ENCODE peak calls at places on chromosomes 13 and 19, in four cellular contexts. One of them, this sample, is unnamed.

GRCh38 chr13:74528751-74529513 is 394.7 kb upstream of the KLF12 start:
- DNase-seq in non-pigmented ciliary epithelial cell: no peak
- DNase-seq in breast epithelium: no peak
- DNase-seq in COR-L47: no peak
- DNase-seq in this sample: no peak

GRCh38 chr13:111503905-111504695 is 183.7 kb downstream of the TEX29 start:
- DNase-seq in breast epithelium: peak
- DNase-seq in COR-L47: no peak
- DNase-seq in non-pigmented ciliary epithelial cell: no peak
- DNase-seq in this sample: no peak

GRCh38 chr13:40116008-40116407 is 460.5 kb downstream of the COG6 start:
- DNase-seq in breast epithelium: no peak
- DNase-seq in non-pigmented ciliary epithelial cell: peak
- DNase-seq in COR-L47: no peak
- DNase-seq in this sample: peak

GRCh38 chr13:43786766-43787517 is at the start of gene ENOX1:
- DNase-seq in non-pigmented ciliary epithelial cell: no peak
- DNase-seq in COR-L47: peak
- DNase-seq in breast epithelium: no peak
- DNase-seq in this sample: no peak

GRCh38 chr13:99886706-99887105 is 84.9 kb downstream of the ZIC5 start:
- DNase-seq in non-pigmented ciliary epithelial cell: no peak
- DNase-seq in breast epithelium: no peak
- DNase-seq in COR-L47: no peak
- DNase-seq in this sample: no peak

GRCh38 chr13:37914781-37915391 is 45.3 kb upstream of the TRPC4 start:
- DNase-seq in breast epithelium: no peak
- DNase-seq in COR-L47: no peak
- DNase-seq in non-pigmented ciliary epithelial cell: peak
- DNase-seq in this sample: no peak

GRCh38 chr13:50421457-50422130 is 406.4 kb downstream of the KCNRG start:
- DNase-seq in non-pigmented ciliary epithelial cell: no peak
- DNase-seq in COR-L47: peak
- DNase-seq in breast epithelium: no peak
- DNase-seq in this sample: no peak

GRCh38 chr13:109410868-109411267 is 375.5 kb downstream of the IRS2 start:
- DNase-seq in COR-L47: no peak
- DNase-seq in breast epithelium: no peak
- DNase-seq in non-pigmented ciliary epithelial cell: no peak
- DNase-seq in this sample: no peak

GRCh38 chr13:99314640-99315176 is 7.5 kb upstream of the GPR183 start:
- DNase-seq in non-pigmented ciliary epithelial cell: no peak
- DNase-seq in COR-L47: no peak
- DNase-seq in breast epithelium: no peak
- DNase-seq in this sample: no peak

GRCh38 chr19:47022140-47022536 is 2.5 kb downstream of the NPAS1 start:
- DNase-seq in breast epithelium: no peak
- DNase-seq in non-pigmented ciliary epithelial cell: no peak
- DNase-seq in COR-L47: no peak
- DNase-seq in this sample: no peak

GRCh38 chr13:28607187-28607955 is 51.6 kb upstream of the POMP start:
- DNase-seq in COR-L47: no peak
- DNase-seq in non-pigmented ciliary epithelial cell: no peak
- DNase-seq in breast epithelium: no peak
- DNase-seq in this sample: no peak

GRCh38 chr19:48444129-48444932 is 1.5 kb upstream of the GRWD1 start:
- DNase-seq in non-pigmented ciliary epithelial cell: no peak
- DNase-seq in breast epithelium: no peak
- DNase-seq in COR-L47: no peak
- DNase-seq in this sample: no peak

GRCh38 chr13:75792526-75793187 is 156.5 kb downstream of the LMO7 start:
- DNase-seq in non-pigmented ciliary epithelial cell: no peak
- DNase-seq in COR-L47: no peak
- DNase-seq in breast epithelium: no peak
- DNase-seq in this sample: no peak

GRCh38 chr19:47653856-47654255 is 44.9 kb downstream of the BICRA start:
- DNase-seq in breast epithelium: no peak
- DNase-seq in COR-L47: no peak
- DNase-seq in non-pigmented ciliary epithelial cell: no peak
- DNase-seq in this sample: no peak

GRCh38 chr19:34393629-34394028 is 10.6 kb upstream of the PDCD2L start:
- DNase-seq in breast epithelium: no peak
- DNase-seq in COR-L47: peak
- DNase-seq in non-pigmented ciliary epithelial cell: no peak
- DNase-seq in this sample: no peak

GRCh38 chr19:2798733-2799132 is 13.4 kb downstream of the THOP1 start:
- DNase-seq in breast epithelium: no peak
- DNase-seq in COR-L47: no peak
- DNase-seq in non-pigmented ciliary epithelial cell: no peak
- DNase-seq in this sample: no peak

GRCh38 chr13:49610176-49610575 is 18.1 kb upstream of the ARL11 start:
- DNase-seq in COR-L47: peak
- DNase-seq in non-pigmented ciliary epithelial cell: no peak
- DNase-seq in breast epithelium: no peak
- DNase-seq in this sample: no peak

GRCh38 chr13:113138792-113139551 is 16.4 kb downstream of the F10 start:
- DNase-seq in COR-L47: no peak
- DNase-seq in non-pigmented ciliary epithelial cell: no peak
- DNase-seq in breast epithelium: peak
- DNase-seq in this sample: no peak

GRCh38 chr19:1214862-1215731 is 9.5 kb downstream of the STK11 start:
- DNase-seq in non-pigmented ciliary epithelial cell: no peak
- DNase-seq in breast epithelium: no peak
- DNase-seq in COR-L47: no peak
- DNase-seq in this sample: peak

GRCh38 chr19:13026478-13026999 is 31.3 kb downstream of the NFIX start:
- DNase-seq in COR-L47: peak
- DNase-seq in non-pigmented ciliary epithelial cell: no peak
- DNase-seq in breast epithelium: no peak
- DNase-seq in this sample: no peak

GRCh38 chr19:2625434-2625833 is 77.1 kb downstream of the GNG7 start:
- DNase-seq in COR-L47: no peak
- DNase-seq in breast epithelium: no peak
- DNase-seq in non-pigmented ciliary epithelial cell: no peak
- DNase-seq in this sample: no peak

GRCh38 chr13:62387642-62388041 is 972.0 kb upstream of the PCDH20 start:
- DNase-seq in breast epithelium: no peak
- DNase-seq in non-pigmented ciliary epithelial cell: no peak
- DNase-seq in COR-L47: peak
- DNase-seq in this sample: no peak

GRCh38 chr19:18603958-18604819 is 2.4 kb downstream of the CRLF1 start:
- DNase-seq in breast epithelium: no peak
- DNase-seq in COR-L47: no peak
- DNase-seq in non-pigmented ciliary epithelial cell: no peak
- DNase-seq in this sample: no peak

GRCh38 chr19:11697284-11697855 is 41.4 kb downstream of the ZNF823 start:
- DNase-seq in breast epithelium: no peak
- DNase-seq in COR-L47: no peak
- DNase-seq in non-pigmented ciliary epithelial cell: no peak
- DNase-seq in this sample: no peak

GRCh38 chr19:34994643-34995471 is 5.3 kb upstream of the GRAMD1A start:
- DNase-seq in breast epithelium: peak
- DNase-seq in non-pigmented ciliary epithelial cell: no peak
- DNase-seq in COR-L47: no peak
- DNase-seq in this sample: no peak

GRCh38 chr19:40603071-40603718 is 2.0 kb downstream of the LTBP4 start:
- DNase-seq in COR-L47: no peak
- DNase-seq in non-pigmented ciliary epithelial cell: no peak
- DNase-seq in breast epithelium: no peak
- DNase-seq in this sample: no peak

GRCh38 chr13:48000559-48001126 is 430 bp downstream of the SUCLA2 start:
- DNase-seq in breast epithelium: peak
- DNase-seq in non-pigmented ciliary epithelial cell: no peak
- DNase-seq in COR-L47: no peak
- DNase-seq in this sample: peak

This sample was measured in ascending aorta.